ENCODE peak calls at places on chromosome 16, in six cellular contexts. J is sigmoid colon, H is mammary epithelial cell, Q is HFFc6, P is RWPE1, Y is AG04450. V is an unnamed sample.

GRCh38 chr16:11560701-11561439 is 25.8 kb downstream of the LITAF start:
- DNase-seq in Q (peak; percentile 43), P (peak; percentile 30), J (no peak), H (peak; percentile 92), Y (no peak), V (no peak)

GRCh38 chr16:72404299-72404698 is 232.3 kb upstream of the PMFBP1 start:
- DNase-seq in J (no peak), Y (no peak), Q (peak; percentile 36), H (peak; percentile 1), P (no peak), V (no peak)

GRCh38 chr16:81513204-81514040 is 68.8 kb downstream of the CMIP start:
- DNase-seq in Y (no peak), Q (no peak), J (peak; percentile 81), H (no peak), P (no peak), V (no peak)

GRCh38 chr16:48810803-48811453 is 200.9 kb upstream of the N4BP1 start:
- DNase-seq in J (no peak), Q (no peak), H (no peak), P (no peak), Y (no peak), V (peak; percentile 13)

GRCh38 chr16:49834496-49835009 is 21.4 kb downstream of the ZNF423 start:
- DNase-seq in Q (no peak), Y (no peak), P (no peak), J (peak; percentile 87), H (no peak), V (no peak)

GRCh38 chr16:67170948-67171649 is 761 bp downstream of the NOL3 start:
- DNase-seq in J (no peak), P (no peak), Y (no peak), H (no peak), Q (no peak), V (no peak)

GRCh38 chr16:87384162-87384999 is 805 bp upstream of the FBXO31 start:
- DNase-seq in Y (no peak), J (peak; percentile 80), P (peak; percentile 26), H (no peak), Q (no peak), V (peak; percentile 55)

GRCh38 chr16:79349803-79350202 is 250.7 kb downstream of the MAF start:
- DNase-seq in Y (no peak), H (no peak), Q (no peak), P (no peak), J (no peak), V (no peak)

GRCh38 chr16:84619103-84619460 is 1.2 kb upstream of the COTL1 start:
- DNase-seq in J (no peak), H (no peak), P (no peak), Y (no peak), Q (no peak), V (no peak)
- TF ChIP-seq CTCF in J (no peak), H (no peak), P (no peak), Y (no peak), Q (no peak), V (no peak)

GRCh38 chr16:10121496-10121895 is 60.7 kb downstream of the GRIN2A start:
- DNase-seq in P (peak; percentile 36), Q (peak; percentile 76), Y (no peak), H (peak; percentile 91), J (no peak), V (no peak)

GRCh38 chr16:10123141-10123540 is 59.1 kb downstream of the GRIN2A start:
- DNase-seq in P (no peak), Y (no peak), H (no peak), J (no peak), Q (peak; percentile 42), V (no peak)

GRCh38 chr16:10122026-10122425 is 60.2 kb downstream of the GRIN2A start:
- DNase-seq in H (peak; percentile 48), Y (no peak), P (no peak), J (no peak), Q (no peak), V (no peak)

GRCh38 chr16:10120953-10121352 is 61.3 kb downstream of the GRIN2A start:
- DNase-seq in J (no peak), Q (peak; percentile 19), H (peak; percentile 36), Y (no peak), P (no peak), V (no peak)

DNA sequence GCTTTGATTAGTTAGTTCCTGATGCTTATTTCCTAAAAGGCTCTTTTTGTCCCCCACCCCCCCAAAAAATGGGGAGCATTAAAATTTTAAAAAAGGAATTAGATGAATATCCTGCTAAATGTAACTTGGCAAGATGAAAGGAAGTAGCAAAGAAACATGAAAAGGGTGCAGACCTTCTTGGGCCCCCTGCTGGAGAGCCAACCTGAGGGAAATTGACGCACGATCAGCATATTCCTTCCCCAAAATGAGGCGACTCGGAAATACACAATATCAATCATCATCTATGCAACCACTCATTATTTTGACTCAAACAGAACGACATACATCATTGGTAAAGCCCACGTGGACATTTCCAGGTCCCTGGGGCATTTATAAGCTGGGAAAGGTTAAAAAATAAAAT is 59.7 kb downstream of the GRIN2A start:
- DNase-seq in Q (no peak), P (peak; percentile 12), Y (no peak), H (no peak), J (no peak), V (peak; percentile 30)
- TF ChIP-seq CTCF in Q (peak; percentile 73), P (no peak), Y (no peak), H (peak; percentile 24), J (no peak), V (peak; percentile 51)

GRCh38 chr16:2296662-2297505 is 29.0 kb upstream of the RNPS1 start:
- DNase-seq in Y (no peak), J (no peak), P (no peak), H (no peak), Q (peak; percentile 5), V (no peak)
- TF ChIP-seq CTCF in Y (peak; percentile 30), J (no peak), P (no peak), H (peak; percentile 29), Q (peak; percentile 69), V (no peak)

DNA sequence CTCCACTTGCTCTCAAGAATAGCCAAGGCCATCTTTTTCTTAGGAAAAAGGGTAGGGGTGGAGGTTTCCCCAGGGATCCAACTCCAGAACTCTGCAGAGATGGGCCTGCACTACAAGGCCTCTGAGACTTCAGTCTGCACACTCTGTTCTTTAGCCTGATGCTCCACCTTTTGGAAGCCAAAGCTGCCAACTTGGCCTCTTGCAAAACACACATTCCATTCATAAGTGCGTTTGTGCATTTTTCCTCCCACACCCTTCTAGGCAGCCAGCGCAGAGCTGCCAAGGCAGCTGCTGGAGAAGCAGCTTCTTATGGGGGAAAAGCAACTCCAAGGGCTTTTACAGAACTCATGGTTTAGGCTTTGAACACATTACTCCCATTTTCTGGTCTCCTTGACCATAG is 45.3 kb downstream of the REXO5 start:
- DNase-seq in P (peak; percentile 79), H (peak; percentile 83), Q (peak; percentile 79), J (peak; percentile 94), Y (peak; percentile 86), V (no peak)
- TF ChIP-seq CTCF in P (no peak), H (no peak), Q (peak; percentile 18), J (no peak), Y (no peak), V (no peak)

DNA sequence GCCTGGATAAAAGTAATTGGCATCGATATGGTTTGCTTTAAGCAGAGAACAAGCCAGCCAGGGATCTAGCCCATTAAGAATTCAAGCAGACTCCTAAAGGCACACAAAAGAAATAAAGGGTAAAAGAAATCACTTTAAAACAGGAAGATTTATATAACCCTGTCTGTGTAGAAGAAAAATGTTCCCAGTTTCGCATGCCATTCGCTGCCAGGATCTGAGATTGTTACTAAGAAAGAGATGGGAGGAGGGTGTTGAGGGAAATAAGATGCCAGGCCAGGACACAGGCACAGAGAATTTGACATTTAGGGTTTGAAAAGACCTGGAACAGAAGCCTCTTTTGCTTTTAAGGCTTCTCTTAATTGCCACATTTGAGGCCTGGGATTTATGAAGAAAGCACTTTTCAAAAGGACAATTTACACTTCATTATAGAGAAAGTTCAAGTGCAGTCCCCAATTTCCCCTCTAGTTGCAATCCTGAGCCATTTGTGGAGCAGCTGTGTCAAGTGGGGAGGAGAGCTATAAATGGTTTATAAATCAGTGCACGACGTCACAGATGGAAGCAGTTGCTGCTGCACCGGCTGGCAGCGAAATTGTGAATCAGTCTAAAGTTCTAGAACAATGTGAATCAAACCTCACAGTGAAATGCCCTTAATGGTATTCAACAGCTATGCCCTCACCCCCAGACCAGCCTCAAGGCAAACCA is 26.4 kb upstream of the C16orf87 start:
- DNase-seq in P (peak; percentile 41), H (peak; percentile 21), Q (peak; percentile 66), J (no peak), Y (peak; percentile 47), V (no peak)
- TF ChIP-seq CTCF in P (peak; percentile 22), H (peak; percentile 49), Q (peak; percentile 74), J (peak; percentile 18), Y (peak; percentile 75), V (peak; percentile 39)